ENCODE peak calls at places on chromosomes 7 and 10, in ten cellular contexts. One of them, this sample, is unnamed.

GRCh38 chr10:127085957-127086356 is 110.4 kb downstream of the INSYN2A start:
- DNase-seq in cardiac fibroblast: no peak
- DNase-seq in coronary artery: no peak
- DNase-seq in HFFc6: no peak
- DNase-seq in psoas muscle: no peak
- DNase-seq in K562: no peak
- DNase-seq in left lung: no peak
- DNase-seq in progenitor cell of endocrine pancreas: no peak
- DNase-seq in HCT116: no peak
- DNase-seq in GM10248: no peak
- DNase-seq in this sample: no peak

GRCh38 chr7:4174016-4174415 is 508.1 kb upstream of the FOXK1 start:
- DNase-seq in psoas muscle: peak
- DNase-seq in HFFc6: no peak
- DNase-seq in coronary artery: no peak
- DNase-seq in GM10248: no peak
- DNase-seq in cardiac fibroblast: no peak
- DNase-seq in K562: no peak
- DNase-seq in progenitor cell of endocrine pancreas: no peak
- DNase-seq in left lung: no peak
- DNase-seq in HCT116: no peak
- DNase-seq in this sample: no peak

GRCh38 chr7:54967384-54967783 is 51.4 kb upstream of the EGFR start:
- DNase-seq in progenitor cell of endocrine pancreas: no peak
- DNase-seq in GM10248: no peak
- DNase-seq in HFFc6: no peak
- DNase-seq in HCT116: peak
- DNase-seq in psoas muscle: no peak
- DNase-seq in cardiac fibroblast: peak
- DNase-seq in K562: no peak
- DNase-seq in left lung: no peak
- DNase-seq in coronary artery: no peak
- DNase-seq in this sample: no peak

GRCh38 chr10:69684020-69684980 is 54.3 kb downstream of the FAM241B start:
- DNase-seq in HFFc6: no peak
- DNase-seq in psoas muscle: peak
- DNase-seq in progenitor cell of endocrine pancreas: no peak
- DNase-seq in left lung: peak
- DNase-seq in HCT116: no peak
- DNase-seq in K562: no peak
- DNase-seq in coronary artery: no peak
- DNase-seq in GM10248: no peak
- DNase-seq in cardiac fibroblast: peak
- DNase-seq in this sample: no peak

GRCh38 chr10:79562135-79562756 is 2.0 kb upstream of the SFTPA2 start:
- DNase-seq in coronary artery: no peak
- DNase-seq in progenitor cell of endocrine pancreas: peak
- DNase-seq in left lung: peak
- DNase-seq in psoas muscle: peak
- DNase-seq in HFFc6: peak
- DNase-seq in GM10248: peak
- DNase-seq in HCT116: peak
- DNase-seq in cardiac fibroblast: peak
- DNase-seq in K562: peak
- DNase-seq in this sample: peak

GRCh38 chr7:95420996-95421846 is 13.6 kb downstream of the PON2 start:
- DNase-seq in progenitor cell of endocrine pancreas: no peak
- DNase-seq in cardiac fibroblast: peak
- DNase-seq in coronary artery: no peak
- DNase-seq in GM10248: no peak
- DNase-seq in psoas muscle: no peak
- DNase-seq in left lung: no peak
- DNase-seq in HFFc6: no peak
- DNase-seq in HCT116: no peak
- DNase-seq in K562: no peak
- DNase-seq in this sample: no peak

GRCh38 chr7:23338439-23338838 is 39.3 kb downstream of the MALSU1 start:
- DNase-seq in GM10248: no peak
- DNase-seq in coronary artery: no peak
- DNase-seq in K562: no peak
- DNase-seq in left lung: no peak
- DNase-seq in cardiac fibroblast: no peak
- DNase-seq in HFFc6: no peak
- DNase-seq in HCT116: no peak
- DNase-seq in psoas muscle: no peak
- DNase-seq in progenitor cell of endocrine pancreas: no peak
- DNase-seq in this sample: no peak

GRCh38 chr10:56116684-56117083 is 244.4 kb downstream of the ZWINT start:
- DNase-seq in coronary artery: no peak
- DNase-seq in cardiac fibroblast: no peak
- DNase-seq in HFFc6: no peak
- DNase-seq in GM10248: no peak
- DNase-seq in K562: no peak
- DNase-seq in psoas muscle: no peak
- DNase-seq in HCT116: no peak
- DNase-seq in progenitor cell of endocrine pancreas: no peak
- DNase-seq in left lung: no peak
- DNase-seq in this sample: no peak

GRCh38 chr7:112419543-112420130 is 30.6 kb upstream of the IFRD1 start:
- DNase-seq in GM10248: no peak
- DNase-seq in psoas muscle: no peak
- DNase-seq in progenitor cell of endocrine pancreas: no peak
- DNase-seq in HFFc6: no peak
- DNase-seq in cardiac fibroblast: no peak
- DNase-seq in coronary artery: no peak
- DNase-seq in HCT116: no peak
- DNase-seq in left lung: no peak
- DNase-seq in K562: no peak
- DNase-seq in this sample: no peak

GRCh38 chr7:112420236-112420945 is 29.9 kb upstream of the IFRD1 start:
- DNase-seq in cardiac fibroblast: peak
- DNase-seq in left lung: no peak
- DNase-seq in progenitor cell of endocrine pancreas: no peak
- DNase-seq in GM10248: no peak
- DNase-seq in HCT116: no peak
- DNase-seq in coronary artery: no peak
- DNase-seq in psoas muscle: no peak
- DNase-seq in K562: no peak
- DNase-seq in HFFc6: no peak
- DNase-seq in this sample: no peak

GRCh38 chr7:112423987-112424386 is 26.3 kb upstream of the IFRD1 start:
- DNase-seq in HCT116: no peak
- DNase-seq in cardiac fibroblast: no peak
- DNase-seq in progenitor cell of endocrine pancreas: no peak
- DNase-seq in HFFc6: no peak
- DNase-seq in psoas muscle: no peak
- DNase-seq in coronary artery: no peak
- DNase-seq in left lung: no peak
- DNase-seq in GM10248: no peak
- DNase-seq in K562: no peak
- DNase-seq in this sample: no peak

GRCh38 chr7:112422842-112423496 is 27.3 kb upstream of the IFRD1 start:
- DNase-seq in cardiac fibroblast: peak
- DNase-seq in psoas muscle: peak
- DNase-seq in left lung: peak
- DNase-seq in progenitor cell of endocrine pancreas: no peak
- DNase-seq in K562: peak
- DNase-seq in coronary artery: peak
- DNase-seq in GM10248: no peak
- DNase-seq in HFFc6: peak
- DNase-seq in HCT116: peak
- DNase-seq in this sample: peak

GRCh38 chr7:112421666-112422486 is 28.4 kb upstream of the IFRD1 start:
- DNase-seq in HCT116: no peak
- DNase-seq in HFFc6: no peak
- DNase-seq in coronary artery: no peak
- DNase-seq in psoas muscle: no peak
- DNase-seq in GM10248: no peak
- DNase-seq in K562: peak
- DNase-seq in progenitor cell of endocrine pancreas: no peak
- DNase-seq in left lung: no peak
- DNase-seq in cardiac fibroblast: peak
- DNase-seq in this sample: peak
- TF ChIP-seq CTCF in HCT116: no peak
- TF ChIP-seq CTCF in HFFc6: no peak
- TF ChIP-seq CTCF in coronary artery: no peak
- TF ChIP-seq CTCF in psoas muscle: no peak
- TF ChIP-seq CTCF in GM10248: no peak
- TF ChIP-seq CTCF in K562: no peak
- TF ChIP-seq CTCF in progenitor cell of endocrine pancreas: no peak
- TF ChIP-seq CTCF in left lung: no peak
- TF ChIP-seq CTCF in cardiac fibroblast: no peak
- TF ChIP-seq CTCF in this sample: no peak

DNA sequence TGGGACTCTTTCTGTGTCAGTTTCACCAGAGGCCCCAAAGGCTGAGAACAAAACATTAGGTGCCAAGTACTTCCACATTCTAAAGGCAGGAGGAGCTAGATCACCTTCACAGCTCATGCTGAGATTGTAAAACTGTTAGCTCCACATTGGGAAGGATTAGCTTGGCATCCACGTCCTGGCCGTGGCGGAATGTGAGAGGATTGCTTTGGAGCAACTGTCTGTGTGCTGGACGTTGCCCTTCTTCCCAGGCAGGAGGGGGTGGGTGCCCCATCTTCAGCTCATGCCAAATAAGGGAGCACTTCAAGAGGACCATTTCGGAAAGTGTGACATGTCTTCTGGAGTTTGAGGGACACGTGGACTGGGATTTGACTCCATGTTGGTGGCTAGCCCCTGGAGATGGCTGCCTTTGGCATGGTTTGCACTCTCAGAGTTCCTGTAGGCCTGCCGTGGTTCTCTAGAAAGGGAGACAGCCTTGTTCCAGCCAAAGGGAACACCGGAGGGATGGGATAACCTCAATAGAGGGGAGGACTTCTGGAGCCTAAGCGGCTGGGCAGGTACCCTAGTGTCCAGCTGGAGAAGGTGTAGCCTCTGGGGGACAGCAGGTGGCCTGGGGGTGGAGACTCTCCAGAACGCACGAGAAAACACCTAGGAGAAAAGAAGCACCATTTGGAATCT is 19.9 kb upstream of the FMC1 start:
- DNase-seq in coronary artery: no peak
- DNase-seq in GM10248: peak
- DNase-seq in psoas muscle: no peak
- DNase-seq in left lung: no peak
- DNase-seq in HCT116: no peak
- DNase-seq in K562: peak
- DNase-seq in HFFc6: peak
- DNase-seq in progenitor cell of endocrine pancreas: no peak
- DNase-seq in cardiac fibroblast: peak
- DNase-seq in this sample: peak
- TF ChIP-seq CTCF in coronary artery: no peak
- TF ChIP-seq CTCF in GM10248: peak
- TF ChIP-seq CTCF in psoas muscle: no peak
- TF ChIP-seq CTCF in left lung: no peak
- TF ChIP-seq CTCF in HCT116: peak
- TF ChIP-seq CTCF in K562: peak
- TF ChIP-seq CTCF in HFFc6: peak
- TF ChIP-seq CTCF in progenitor cell of endocrine pancreas: peak
- TF ChIP-seq CTCF in cardiac fibroblast: peak
- TF ChIP-seq CTCF in this sample: peak

GRCh38 chr7:117505238-117505637 is 25.4 kb downstream of the CFTR start:
- DNase-seq in coronary artery: no peak
- DNase-seq in psoas muscle: no peak
- DNase-seq in progenitor cell of endocrine pancreas: no peak
- DNase-seq in GM10248: no peak
- DNase-seq in K562: no peak
- DNase-seq in cardiac fibroblast: no peak
- DNase-seq in left lung: no peak
- DNase-seq in HFFc6: no peak
- DNase-seq in HCT116: no peak
- DNase-seq in this sample: no peak

DNA sequence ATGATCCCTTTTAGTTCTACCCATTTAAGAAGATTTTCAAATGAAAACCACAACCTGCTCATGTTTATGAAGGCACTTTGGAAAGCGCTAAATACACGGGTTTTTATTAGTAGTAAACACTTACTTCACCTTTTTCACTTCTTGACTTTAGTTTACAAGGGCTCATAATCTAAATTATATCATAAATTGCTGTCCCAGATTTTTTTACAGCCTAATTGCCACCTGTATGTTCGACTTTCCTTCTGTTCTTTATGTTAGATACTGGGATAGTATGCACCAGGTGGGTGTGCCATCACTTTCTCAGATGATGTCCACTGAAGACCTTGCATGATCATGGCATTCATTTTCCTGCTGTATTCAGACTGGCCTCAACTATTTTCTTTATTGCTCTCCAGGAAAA is 22.5 kb downstream of the CFTR start:
- DNase-seq in GM10248: no peak
- DNase-seq in progenitor cell of endocrine pancreas: no peak
- DNase-seq in coronary artery: no peak
- DNase-seq in left lung: no peak
- DNase-seq in psoas muscle: no peak
- DNase-seq in HFFc6: no peak
- DNase-seq in K562: no peak
- DNase-seq in cardiac fibroblast: no peak
- DNase-seq in HCT116: no peak
- DNase-seq in this sample: no peak
- TF ChIP-seq CTCF in GM10248: no peak
- TF ChIP-seq CTCF in progenitor cell of endocrine pancreas: no peak
- TF ChIP-seq CTCF in coronary artery: no peak
- TF ChIP-seq CTCF in left lung: no peak
- TF ChIP-seq CTCF in psoas muscle: no peak
- TF ChIP-seq CTCF in HFFc6: no peak
- TF ChIP-seq CTCF in K562: no peak
- TF ChIP-seq CTCF in cardiac fibroblast: no peak
- TF ChIP-seq CTCF in HCT116: no peak
- TF ChIP-seq CTCF in this sample: no peak

GRCh38 chr10:3166496-3167290 is 5.9 kb downstream of the PITRM1 start:
- DNase-seq in psoas muscle: no peak
- DNase-seq in coronary artery: no peak
- DNase-seq in left lung: no peak
- DNase-seq in cardiac fibroblast: no peak
- DNase-seq in HFFc6: no peak
- DNase-seq in K562: no peak
- DNase-seq in progenitor cell of endocrine pancreas: no peak
- DNase-seq in HCT116: no peak
- DNase-seq in GM10248: no peak
- DNase-seq in this sample: no peak

GRCh38 chr10:3165196-3165595 is 7.4 kb downstream of the PITRM1 start:
- DNase-seq in left lung: no peak
- DNase-seq in cardiac fibroblast: no peak
- DNase-seq in progenitor cell of endocrine pancreas: no peak
- DNase-seq in K562: no peak
- DNase-seq in HFFc6: no peak
- DNase-seq in GM10248: no peak
- DNase-seq in coronary artery: no peak
- DNase-seq in psoas muscle: no peak
- DNase-seq in HCT116: no peak
- DNase-seq in this sample: no peak

GRCh38 chr10:3163879-3164278 is 8.7 kb downstream of the PITRM1 start:
- DNase-seq in psoas muscle: no peak
- DNase-seq in left lung: no peak
- DNase-seq in progenitor cell of endocrine pancreas: no peak
- DNase-seq in GM10248: no peak
- DNase-seq in HCT116: no peak
- DNase-seq in cardiac fibroblast: no peak
- DNase-seq in coronary artery: no peak
- DNase-seq in K562: no peak
- DNase-seq in HFFc6: no peak
- DNase-seq in this sample: no peak

GRCh38 chr10:3159160-3159559 is 13.4 kb downstream of the PITRM1 start:
- DNase-seq in left lung: no peak
- DNase-seq in GM10248: no peak
- DNase-seq in progenitor cell of endocrine pancreas: no peak
- DNase-seq in coronary artery: no peak
- DNase-seq in psoas muscle: no peak
- DNase-seq in cardiac fibroblast: no peak
- DNase-seq in HFFc6: no peak
- DNase-seq in HCT116: no peak
- DNase-seq in K562: no peak
- DNase-seq in this sample: no peak

GRCh38 chr10:3162533-3162932 is 10.0 kb downstream of the PITRM1 start:
- DNase-seq in HFFc6: no peak
- DNase-seq in coronary artery: no peak
- DNase-seq in progenitor cell of endocrine pancreas: no peak
- DNase-seq in HCT116: no peak
- DNase-seq in cardiac fibroblast: no peak
- DNase-seq in psoas muscle: no peak
- DNase-seq in GM10248: no peak
- DNase-seq in K562: no peak
- DNase-seq in left lung: no peak
- DNase-seq in this sample: no peak
- TF ChIP-seq CTCF in HFFc6: peak
- TF ChIP-seq CTCF in coronary artery: no peak
- TF ChIP-seq CTCF in progenitor cell of endocrine pancreas: no peak
- TF ChIP-seq CTCF in HCT116: peak
- TF ChIP-seq CTCF in cardiac fibroblast: peak
- TF ChIP-seq CTCF in psoas muscle: no peak
- TF ChIP-seq CTCF in GM10248: no peak
- TF ChIP-seq CTCF in K562: peak
- TF ChIP-seq CTCF in left lung: no peak
- TF ChIP-seq CTCF in this sample: no peak